ENCODE peak calls at places on chromosome 19, in eight cellular contexts. Y is keratinocyte; L is aorta; V is nephron progenitor cell; J is stimulated activated CD4-positive, alpha-beta T cell treated with anti-CD3 and anti-CD28 coated beads, Interleukin-4, amount 100 ng/mL, for 1 hour; R is effector CD4-positive, alpha-beta T cell; K is activated CD4-positive, alpha-beta T cell treated with anti-CD3 and anti-CD28 coated beads, Interleukin-2, amount 10 ng/mL, durations not matched to agents 7 days and 5 days; D is Ammon's horn. Z is an unnamed sample.

GRCh38 chr19:43229315-43229714 is 23.9 kb upstream of the PSG4 start:
- DNase-seq in Y (no peak), L (no peak), V (no peak), J (no peak), R (no peak), K (no peak), D (no peak), Z (no peak)

GRCh38 chr19:14473915-14474578 is 1.1 kb downstream of the PTGER1 start:
- DNase-seq in Y (no peak), L (no peak), V (no peak), J (no peak), R (no peak), K (no peak), D (no peak), Z (no peak)

GRCh38 chr19:45913874-45914830 is at the start of gene NANOS2:
- DNase-seq in Y (no peak), L (no peak), V (peak), J (no peak), R (no peak), K (no peak), D (no peak), Z (no peak)

GRCh38 chr19:38795549-38795948 is 6.5 kb downstream of the LGALS7B start:
- DNase-seq in Y (no peak), L (peak), V (no peak), J (no peak), R (no peak), K (no peak), D (no peak), Z (no peak)

GRCh38 chr19:44903216-44903601 is 2.4 kb upstream of the APOE start:
- DNase-seq in Y (no peak), L (no peak), V (no peak), J (no peak), R (no peak), K (no peak), D (no peak), Z (no peak)

GRCh38 chr19:588758-589692 is 656 bp upstream of the HCN2 start:
- DNase-seq in Y (no peak), L (no peak), V (peak), J (no peak), R (no peak), K (no peak), D (no peak), Z (no peak)

GRCh38 chr19:35008891-35009341 is 8.8 kb downstream of the GRAMD1A start:
- DNase-seq in Y (no peak), L (no peak), V (no peak), J (no peak), R (no peak), K (no peak), D (no peak), Z (no peak)

GRCh38 chr19:40610396-40611064 is 9.4 kb downstream of the LTBP4 start:
- DNase-seq in Y (no peak), L (peak), V (no peak), J (peak), R (peak), K (peak), D (peak), Z (no peak)

GRCh38 chr19:51327066-51327985 is 14.6 kb downstream of the VSIG10L start:
- DNase-seq in Y (no peak), L (peak), V (peak), J (peak), R (peak), K (peak), D (no peak), Z (peak)

GRCh38 chr19:57807541-57807940 is 7.2 kb downstream of the ZNF552 start:
- DNase-seq in Y (no peak), L (no peak), V (no peak), J (no peak), R (no peak), K (no peak), D (no peak), Z (no peak)

GRCh38 chr19:16789238-16789637 is 40.0 kb upstream of the SIN3B start:
- DNase-seq in Y (no peak), L (no peak), V (no peak), J (no peak), R (no peak), K (no peak), D (no peak), Z (no peak)

GRCh38 chr19:54952591-54953344 is 5.4 kb upstream of the NLRP7 start:
- DNase-seq in Y (no peak), L (no peak), V (no peak), J (no peak), R (no peak), K (no peak), D (peak), Z (no peak)

GRCh38 chr19:4581381-4582111 is 22.1 kb upstream of the SEMA6B start:
- DNase-seq in Y (no peak), L (no peak), V (peak), J (peak), R (no peak), K (no peak), D (no peak), Z (no peak)

GRCh38 chr19:45440873-45441654 is 17.3 kb upstream of the ERCC1 start:
- DNase-seq in Y (no peak), L (no peak), V (no peak), J (no peak), R (no peak), K (no peak), D (no peak), Z (peak)

GRCh38 chr19:1243768-1244692 is 2.5 kb downstream of the ATP5F1D start:
- DNase-seq in Y (no peak), L (peak), V (peak), J (peak), R (peak), K (peak), D (peak), Z (peak)

GRCh38 chr19:35031072-35031881 is 1.0 kb downstream of the SCN1B start:
- DNase-seq in Y (no peak), L (no peak), V (peak), J (no peak), R (no peak), K (no peak), D (peak), Z (no peak)

GRCh38 chr19:38467541-38468525 is 34.3 kb downstream of the RYR1 start:
- DNase-seq in Y (no peak), L (no peak), V (no peak), J (no peak), R (no peak), K (no peak), D (no peak), Z (no peak)

GRCh38 chr19:29812881-29813275 is 1.1 kb downstream of the CCNE1 start:
- DNase-seq in Y (no peak), L (peak), V (no peak), J (no peak), R (no peak), K (no peak), D (no peak), Z (no peak)

GRCh38 chr19:33278023-33278402 is 24.3 kb downstream of the CEBPA start:
- DNase-seq in Y (no peak), L (no peak), V (no peak), J (no peak), R (no peak), K (no peak), D (no peak), Z (no peak)

GRCh38 chr19:6519289-6519688 is 11.5 kb upstream of the TNFSF9 start:
- DNase-seq in Y (no peak), L (no peak), V (no peak), J (no peak), R (no peak), K (no peak), D (no peak), Z (no peak)

GRCh38 chr19:45145270-45146189 is 15.3 kb downstream of the NKPD1 start:
- DNase-seq in Y (no peak), L (no peak), V (no peak), J (no peak), R (no peak), K (no peak), D (no peak), Z (no peak)

GRCh38 chr19:28793391-28794168 is 419.4 kb downstream of the UQCRFS1 start:
- DNase-seq in Y (no peak), L (no peak), V (peak), J (no peak), R (no peak), K (no peak), D (no peak), Z (no peak)

GRCh38 chr19:51172223-51172622 is 30.1 kb downstream of the SIGLEC7 start:
- DNase-seq in Y (no peak), L (no peak), V (no peak), J (no peak), R (no peak), K (no peak), D (no peak), Z (no peak)

GRCh38 chr19:35266904-35267817 is 1.6 kb upstream of the USF2 start:
- DNase-seq in Y (no peak), L (peak), V (peak), J (peak), R (no peak), K (peak), D (peak), Z (peak)

GRCh38 chr19:31139871-31140505 is 209.2 kb downstream of the TSHZ3 start:
- DNase-seq in Y (no peak), L (no peak), V (no peak), J (no peak), R (no peak), K (no peak), D (no peak), Z (no peak)

GRCh38 chr19:45251452-45252354 is 632 bp downstream of the MARK4 start:
- DNase-seq in Y (no peak), L (no peak), V (peak), J (peak), R (no peak), K (no peak), D (no peak), Z (no peak)

GRCh38 chr19:2627319-2627829 is 75.1 kb downstream of the GNG7 start:
- DNase-seq in Y (peak), L (peak), V (no peak), J (peak), R (no peak), K (no peak), D (peak), Z (peak)

GRCh38 chr19:30357580-30357954 is 14.6 kb upstream of the ZNF536 start:
- DNase-seq in Y (no peak), L (no peak), V (no peak), J (no peak), R (no peak), K (no peak), D (no peak), Z (no peak)

GRCh38 chr19:41531438-41532311 is 44.3 kb upstream of the CEACAM21 start:
- DNase-seq in Y (no peak), L (peak), V (no peak), J (peak), R (peak), K (peak), D (peak), Z (peak)

GRCh38 chr19:56508282-56508778 is 675 bp downstream of the ZNF471 start:
- DNase-seq in Y (no peak), L (no peak), V (no peak), J (peak), R (no peak), K (no peak), D (no peak), Z (no peak)

GRCh38 chr19:8392017-8392591 is 1.9 kb downstream of the RAB11B start:
- DNase-seq in Y (no peak), L (no peak), V (no peak), J (no peak), R (no peak), K (no peak), D (peak), Z (no peak)

GRCh38 chr19:17109962-17110598 is 34.5 kb downstream of the MYO9B start:
- DNase-seq in Y (no peak), L (no peak), V (no peak), J (no peak), R (no peak), K (no peak), D (peak), Z (no peak)

GRCh38 chr19:7831452-7831851 is 1.4 kb downstream of the EVI5L start:
- DNase-seq in Y (no peak), L (no peak), V (peak), J (no peak), R (no peak), K (no peak), D (peak), Z (peak)

GRCh38 chr19:42487025-42487797 is 41.1 kb downstream of the CEACAM1 start:
- DNase-seq in Y (no peak), L (no peak), V (no peak), J (no peak), R (no peak), K (peak), D (no peak), Z (no peak)

GRCh38 chr19:18157465-18158063 is 4.6 kb downstream of the PIK3R2 start:
- DNase-seq in Y (no peak), L (no peak), V (peak), J (no peak), R (no peak), K (no peak), D (peak), Z (no peak)

Z was measured in NCI-H460.